ENCODE peak calls at places on chromosome 5, in six cellular contexts. One of them, this sample, is unnamed.

GRCh38 chr5:156534906-156535305 is 207.9 kb downstream of the SGCD start:
- DNase-seq in NCI-H1417: no peak
- DNase-seq in stimulated activated CD8-positive, alpha-beta memory T cell treated with anti-CD3 and anti-CD28 coated beads, Interleukin-15, amount 100 ng/mL, for 24 hours: no peak
- DNase-seq in myocyte: peak; percentile 71
- DNase-seq in D341Med: no peak
- DNase-seq in right cardiac atrium: no peak
- DNase-seq in this sample: no peak

GRCh38 chr5:113488645-113489184 is 462 bp upstream of the MCC start:
- DNase-seq in right cardiac atrium: no peak
- DNase-seq in NCI-H1417: peak; percentile 64
- DNase-seq in D341Med: no peak
- DNase-seq in myocyte: peak; percentile 57
- DNase-seq in stimulated activated CD8-positive, alpha-beta memory T cell treated with anti-CD3 and anti-CD28 coated beads, Interleukin-15, amount 100 ng/mL, for 24 hours: no peak
- DNase-seq in this sample: no peak

GRCh38 chr5:57720656-57721055 is 238.0 kb upstream of the ACTBL2 start:
- DNase-seq in myocyte: no peak
- DNase-seq in D341Med: no peak
- DNase-seq in right cardiac atrium: no peak
- DNase-seq in stimulated activated CD8-positive, alpha-beta memory T cell treated with anti-CD3 and anti-CD28 coated beads, Interleukin-15, amount 100 ng/mL, for 24 hours: no peak
- DNase-seq in NCI-H1417: no peak
- DNase-seq in this sample: no peak

GRCh38 chr5:42586625-42587024 is 163.4 kb downstream of the GHR start:
- DNase-seq in right cardiac atrium: peak; percentile 83
- DNase-seq in stimulated activated CD8-positive, alpha-beta memory T cell treated with anti-CD3 and anti-CD28 coated beads, Interleukin-15, amount 100 ng/mL, for 24 hours: no peak
- DNase-seq in D341Med: no peak
- DNase-seq in myocyte: peak; percentile 51
- DNase-seq in NCI-H1417: no peak
- DNase-seq in this sample: no peak

GRCh38 chr5:151036556-151036955 is 16.2 kb downstream of the GPX3 start:
- DNase-seq in NCI-H1417: peak; percentile 93
- DNase-seq in right cardiac atrium: no peak
- DNase-seq in myocyte: no peak
- DNase-seq in stimulated activated CD8-positive, alpha-beta memory T cell treated with anti-CD3 and anti-CD28 coated beads, Interleukin-15, amount 100 ng/mL, for 24 hours: no peak
- DNase-seq in D341Med: peak; percentile 64
- DNase-seq in this sample: peak; percentile 73

GRCh38 chr5:132877938-132878337 is 4.5 kb downstream of the LEAP2 start:
- DNase-seq in right cardiac atrium: no peak
- DNase-seq in myocyte: peak; percentile 92
- DNase-seq in NCI-H1417: peak; percentile 5
- DNase-seq in D341Med: no peak
- DNase-seq in stimulated activated CD8-positive, alpha-beta memory T cell treated with anti-CD3 and anti-CD28 coated beads, Interleukin-15, amount 100 ng/mL, for 24 hours: no peak
- DNase-seq in this sample: peak; percentile 53

GRCh38 chr5:177373806-177374205 is 10.4 kb upstream of the SLC34A1 start:
- DNase-seq in myocyte: no peak
- DNase-seq in right cardiac atrium: no peak
- DNase-seq in D341Med: no peak
- DNase-seq in NCI-H1417: no peak
- DNase-seq in stimulated activated CD8-positive, alpha-beta memory T cell treated with anti-CD3 and anti-CD28 coated beads, Interleukin-15, amount 100 ng/mL, for 24 hours: no peak
- DNase-seq in this sample: no peak

GRCh38 chr5:180084638-180085561 is 13.3 kb upstream of the RNF130 start:
- DNase-seq in stimulated activated CD8-positive, alpha-beta memory T cell treated with anti-CD3 and anti-CD28 coated beads, Interleukin-15, amount 100 ng/mL, for 24 hours: no peak
- DNase-seq in myocyte: no peak
- DNase-seq in NCI-H1417: peak; percentile 65
- DNase-seq in right cardiac atrium: no peak
- DNase-seq in D341Med: no peak
- DNase-seq in this sample: peak; percentile 94

GRCh38 chr5:168291961-168292782 is 727 bp downstream of the WWC1 start:
- DNase-seq in stimulated activated CD8-positive, alpha-beta memory T cell treated with anti-CD3 and anti-CD28 coated beads, Interleukin-15, amount 100 ng/mL, for 24 hours: no peak
- DNase-seq in right cardiac atrium: peak; percentile 56
- DNase-seq in D341Med: peak; percentile 73
- DNase-seq in myocyte: no peak
- DNase-seq in NCI-H1417: peak; percentile 55
- DNase-seq in this sample: peak; percentile 36

GRCh38 chr5:169970911-169971436 is 9.3 kb downstream of the INSYN2B start:
- DNase-seq in D341Med: no peak
- DNase-seq in right cardiac atrium: peak; percentile 66
- DNase-seq in stimulated activated CD8-positive, alpha-beta memory T cell treated with anti-CD3 and anti-CD28 coated beads, Interleukin-15, amount 100 ng/mL, for 24 hours: no peak
- DNase-seq in myocyte: peak; percentile 42
- DNase-seq in NCI-H1417: no peak
- DNase-seq in this sample: no peak

GRCh38 chr5:52964138-52964537 is 25.0 kb upstream of the ITGA2 start:
- DNase-seq in right cardiac atrium: no peak
- DNase-seq in stimulated activated CD8-positive, alpha-beta memory T cell treated with anti-CD3 and anti-CD28 coated beads, Interleukin-15, amount 100 ng/mL, for 24 hours: no peak
- DNase-seq in myocyte: no peak
- DNase-seq in D341Med: no peak
- DNase-seq in NCI-H1417: no peak
- DNase-seq in this sample: no peak

GRCh38 chr5:39072915-39073758 is 1.1 kb downstream of the RICTOR start:
- DNase-seq in right cardiac atrium: no peak
- DNase-seq in NCI-H1417: peak; percentile 80
- DNase-seq in stimulated activated CD8-positive, alpha-beta memory T cell treated with anti-CD3 and anti-CD28 coated beads, Interleukin-15, amount 100 ng/mL, for 24 hours: peak; percentile 19
- DNase-seq in D341Med: peak; percentile 50
- DNase-seq in myocyte: peak; percentile 30
- DNase-seq in this sample: peak; percentile 31

GRCh38 chr5:40828690-40829661 is 6.0 kb downstream of the RPL37 start:
- DNase-seq in stimulated activated CD8-positive, alpha-beta memory T cell treated with anti-CD3 and anti-CD28 coated beads, Interleukin-15, amount 100 ng/mL, for 24 hours: no peak
- DNase-seq in NCI-H1417: no peak
- DNase-seq in right cardiac atrium: no peak
- DNase-seq in D341Med: no peak
- DNase-seq in myocyte: no peak
- DNase-seq in this sample: no peak

GRCh38 chr5:139383275-139383992 is at the start of gene SLC23A1:
- DNase-seq in NCI-H1417: no peak
- DNase-seq in myocyte: no peak
- DNase-seq in right cardiac atrium: no peak
- DNase-seq in D341Med: peak; percentile 27
- DNase-seq in stimulated activated CD8-positive, alpha-beta memory T cell treated with anti-CD3 and anti-CD28 coated beads, Interleukin-15, amount 100 ng/mL, for 24 hours: no peak
- DNase-seq in this sample: no peak

GRCh38 chr5:58911270-58911669 is 328.4 kb downstream of the RAB3C start:
- DNase-seq in myocyte: no peak
- DNase-seq in D341Med: no peak
- DNase-seq in NCI-H1417: no peak
- DNase-seq in stimulated activated CD8-positive, alpha-beta memory T cell treated with anti-CD3 and anti-CD28 coated beads, Interleukin-15, amount 100 ng/mL, for 24 hours: no peak
- DNase-seq in right cardiac atrium: no peak
- DNase-seq in this sample: no peak

GRCh38 chr5:151923865-151924264 is 786 bp downstream of the GLRA1 start:
- DNase-seq in myocyte: no peak
- DNase-seq in D341Med: peak; percentile 70
- DNase-seq in NCI-H1417: no peak
- DNase-seq in right cardiac atrium: no peak
- DNase-seq in stimulated activated CD8-positive, alpha-beta memory T cell treated with anti-CD3 and anti-CD28 coated beads, Interleukin-15, amount 100 ng/mL, for 24 hours: no peak
- DNase-seq in this sample: no peak

GRCh38 chr5:33241826-33242225 is 198.9 kb upstream of the TARS1 start:
- DNase-seq in D341Med: no peak
- DNase-seq in right cardiac atrium: no peak
- DNase-seq in myocyte: no peak
- DNase-seq in stimulated activated CD8-positive, alpha-beta memory T cell treated with anti-CD3 and anti-CD28 coated beads, Interleukin-15, amount 100 ng/mL, for 24 hours: no peak
- DNase-seq in NCI-H1417: no peak
- DNase-seq in this sample: no peak

GRCh38 chr5:68047035-68047434 is 168.5 kb upstream of the PIK3R1 start:
- DNase-seq in right cardiac atrium: no peak
- DNase-seq in myocyte: peak; percentile 62
- DNase-seq in stimulated activated CD8-positive, alpha-beta memory T cell treated with anti-CD3 and anti-CD28 coated beads, Interleukin-15, amount 100 ng/mL, for 24 hours: no peak
- DNase-seq in D341Med: no peak
- DNase-seq in NCI-H1417: no peak
- DNase-seq in this sample: no peak

GRCh38 chr5:145925353-145925752 is 11.0 kb upstream of the SH3RF2 start:
- DNase-seq in D341Med: no peak
- DNase-seq in NCI-H1417: no peak
- DNase-seq in stimulated activated CD8-positive, alpha-beta memory T cell treated with anti-CD3 and anti-CD28 coated beads, Interleukin-15, amount 100 ng/mL, for 24 hours: no peak
- DNase-seq in myocyte: peak; percentile 64
- DNase-seq in right cardiac atrium: no peak
- DNase-seq in this sample: no peak

GRCh38 chr5:154753792-154754191 is 1.4 kb upstream of the LARP1 start:
- DNase-seq in stimulated activated CD8-positive, alpha-beta memory T cell treated with anti-CD3 and anti-CD28 coated beads, Interleukin-15, amount 100 ng/mL, for 24 hours: no peak
- DNase-seq in right cardiac atrium: peak; percentile 82
- DNase-seq in myocyte: peak; percentile 87
- DNase-seq in NCI-H1417: no peak
- DNase-seq in D341Med: no peak
- DNase-seq in this sample: no peak

GRCh38 chr5:19240150-19240549 is 747.9 kb downstream of the CDH18 start:
- DNase-seq in stimulated activated CD8-positive, alpha-beta memory T cell treated with anti-CD3 and anti-CD28 coated beads, Interleukin-15, amount 100 ng/mL, for 24 hours: no peak
- DNase-seq in myocyte: no peak
- DNase-seq in D341Med: no peak
- DNase-seq in right cardiac atrium: no peak
- DNase-seq in NCI-H1417: no peak
- DNase-seq in this sample: no peak

GRCh38 chr5:31771045-31771444 is 132.1 kb downstream of the PDZD2 start:
- DNase-seq in right cardiac atrium: no peak
- DNase-seq in D341Med: no peak
- DNase-seq in stimulated activated CD8-positive, alpha-beta memory T cell treated with anti-CD3 and anti-CD28 coated beads, Interleukin-15, amount 100 ng/mL, for 24 hours: no peak
- DNase-seq in NCI-H1417: no peak
- DNase-seq in myocyte: no peak
- DNase-seq in this sample: no peak

GRCh38 chr5:147935032-147935431 is 28.7 kb upstream of the C5orf46 start:
- DNase-seq in NCI-H1417: peak; percentile 74
- DNase-seq in right cardiac atrium: no peak
- DNase-seq in stimulated activated CD8-positive, alpha-beta memory T cell treated with anti-CD3 and anti-CD28 coated beads, Interleukin-15, amount 100 ng/mL, for 24 hours: no peak
- DNase-seq in D341Med: peak; percentile 31
- DNase-seq in myocyte: peak; percentile 39
- DNase-seq in this sample: peak; percentile 35